ENCODE peak calls at places on chromosomes 6 and 20, in eight cellular contexts. L, A, C, E, I, D, P and V are unnamed samples.

GRCh38 chr6:54988576-54988975 is 142.0 kb downstream of the FAM83B start:
- DNase-seq in P (no peak), D (no peak), A (no peak), L (no peak), I (no peak), C (no peak), E (no peak), V (no peak)

GRCh38 chr6:105250523-105250922 is 70.7 kb upstream of the POPDC3 start:
- DNase-seq in C (no peak), D (no peak), P (no peak), L (no peak), A (no peak), E (no peak), I (no peak), V (no peak)

GRCh38 chr6:26105842-26106241 is 18.6 kb downstream of the HFE start:
- DNase-seq in L (no peak), D (no peak), I (no peak), P (no peak), C (no peak), E (no peak), A (no peak), V (no peak)

GRCh38 chr6:45423901-45424627 is 46.3 kb upstream of the SUPT3H start:
- DNase-seq in D (no peak), L (no peak), A (no peak), E (peak), C (peak), P (no peak), I (peak), V (peak)

GRCh38 chr20:46850416-46850815 is 44.2 kb upstream of the EYA2 start:
- DNase-seq in I (peak), E (no peak), D (no peak), C (no peak), A (no peak), L (no peak), P (no peak), V (no peak)

GRCh38 chr20:59752704-59753460 is 148.5 kb downstream of the PHACTR3 start:
- DNase-seq in D (no peak), A (no peak), L (no peak), E (no peak), I (peak), P (no peak), C (no peak), V (no peak)

GRCh38 chr6:160028487-160029275 is 59.8 kb downstream of the IGF2R start:
- DNase-seq in E (no peak), A (no peak), I (no peak), C (no peak), P (no peak), D (no peak), L (no peak), V (no peak)

GRCh38 chr6:109454483-109455160 is 950 bp downstream of the MICAL1 start:
- DNase-seq in I (peak), D (no peak), L (no peak), P (no peak), E (peak), A (no peak), C (peak), V (peak)

GRCh38 chr6:32375739-32376529 is 4.2 kb upstream of the TSBP1 start:
- DNase-seq in L (no peak), A (no peak), E (no peak), P (no peak), C (no peak), I (no peak), D (no peak), V (no peak)

GRCh38 chr6:54273214-54273820 is 34.9 kb upstream of the TINAG start:
- DNase-seq in L (no peak), C (no peak), D (no peak), A (no peak), P (no peak), I (no peak), E (no peak), V (no peak)

GRCh38 chr6:27892596-27893058 is 19.6 kb downstream of the OR2B2 start:
- DNase-seq in A (no peak), L (no peak), E (no peak), D (no peak), I (no peak), P (no peak), C (no peak), V (no peak)

GRCh38 chr6:75493400-75494064 is at the start of gene FILIP1:
- DNase-seq in D (no peak), P (no peak), I (peak), E (peak), L (no peak), C (peak), A (no peak), V (peak)

GRCh38 chr6:157107915-157108651 is 215.2 kb downstream of the TMEM242 start:
- DNase-seq in D (no peak), E (no peak), L (no peak), A (peak), C (no peak), I (no peak), P (no peak), V (no peak)

GRCh38 chr6:157985378-157986155 is 3.9 kb downstream of the SYNJ2 start:
- DNase-seq in C (no peak), L (no peak), I (no peak), A (no peak), D (peak), P (no peak), E (no peak), V (peak)

GRCh38 chr6:148617522-148617921 is 129.3 kb upstream of the UST start:
- DNase-seq in A (no peak), L (no peak), C (no peak), P (no peak), E (no peak), I (no peak), D (no peak), V (no peak)

GRCh38 chr6:41859356-41859755 is 35.8 kb downstream of the USP49 start:
- DNase-seq in L (no peak), A (no peak), C (no peak), D (no peak), P (no peak), I (no peak), E (no peak), V (no peak)

GRCh38 chr6:90493332-90493731 is 93.5 kb downstream of the MAP3K7 start:
- DNase-seq in D (no peak), L (no peak), I (no peak), A (no peak), C (no peak), P (no peak), E (no peak), V (no peak)

GRCh38 chr20:62804632-62805364 is at the start of gene OGFR:
- DNase-seq in A (no peak), E (peak), P (peak), C (peak), I (peak), L (no peak), D (no peak), V (peak)

GRCh38 chr6:11972806-11973205 is 39.3 kb upstream of the HIVEP1 start:
- DNase-seq in P (no peak), D (no peak), L (no peak), E (no peak), C (no peak), A (no peak), I (no peak), V (no peak)

GRCh38 chr6:127249619-127250018 is 17.0 kb upstream of the RNF146 start:
- DNase-seq in I (no peak), L (no peak), P (no peak), A (no peak), E (no peak), D (no peak), C (no peak), V (no peak)

GRCh38 chr20:58700823-58701222 is 8.2 kb downstream of the NPEPL1 start:
- DNase-seq in C (no peak), E (peak), L (no peak), P (no peak), I (peak), D (no peak), A (no peak), V (peak)

GRCh38 chr20:58699246-58700107 is 6.9 kb downstream of the NPEPL1 start:
- DNase-seq in E (peak), A (no peak), D (no peak), L (no peak), C (peak), I (peak), P (no peak), V (peak)

GRCh38 chr20:58698741-58699141 is 6.1 kb downstream of the NPEPL1 start:
- DNase-seq in I (peak), E (peak), C (peak), A (no peak), D (no peak), P (peak), L (no peak), V (peak)

GRCh38 chr20:58701431-58702160 is 9.0 kb downstream of the NPEPL1 start:
- DNase-seq in L (no peak), I (peak), E (peak), A (no peak), D (no peak), C (no peak), P (no peak), V (peak)

DNA sequence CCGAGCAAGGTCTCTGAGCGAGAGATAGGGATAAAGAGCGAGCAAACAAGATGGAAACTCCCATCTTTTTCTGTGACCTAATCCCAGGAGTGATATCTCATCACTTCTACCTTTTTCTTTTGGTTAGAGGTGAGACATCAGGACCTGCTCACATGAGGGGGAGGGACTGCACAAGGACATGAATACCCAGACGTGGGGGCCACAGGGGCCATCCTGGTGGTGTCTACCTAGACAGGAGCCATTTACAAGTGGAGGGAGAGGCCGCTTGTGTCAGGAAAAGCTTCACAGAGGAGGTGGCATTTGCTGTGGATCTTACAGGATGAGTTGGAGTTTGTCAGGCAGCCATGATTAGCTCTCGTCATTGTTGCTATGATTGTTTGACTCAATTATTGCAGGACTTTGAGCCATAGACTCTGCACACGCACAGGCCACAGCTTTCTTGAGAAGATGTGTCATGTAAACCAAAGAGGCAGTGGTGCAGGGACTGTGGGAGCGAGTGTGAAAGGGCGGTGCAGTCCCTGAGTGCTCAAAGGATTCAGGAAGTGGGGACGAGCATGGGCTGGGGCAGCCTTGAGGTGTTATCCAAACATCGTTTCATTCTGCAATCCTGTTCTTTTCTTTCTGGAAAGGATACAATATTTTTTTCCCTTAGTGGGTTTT is 7.7 kb downstream of the NPEPL1 start:
- DNase-seq in D (no peak), E (peak), C (peak), L (no peak), I (peak), P (no peak), A (no peak), V (peak)
- TF ChIP-seq EP300 in D (no peak), E (no peak), C (no peak), L (no peak), I (no peak), P (no peak), A (no peak), V (no peak)

DNA sequence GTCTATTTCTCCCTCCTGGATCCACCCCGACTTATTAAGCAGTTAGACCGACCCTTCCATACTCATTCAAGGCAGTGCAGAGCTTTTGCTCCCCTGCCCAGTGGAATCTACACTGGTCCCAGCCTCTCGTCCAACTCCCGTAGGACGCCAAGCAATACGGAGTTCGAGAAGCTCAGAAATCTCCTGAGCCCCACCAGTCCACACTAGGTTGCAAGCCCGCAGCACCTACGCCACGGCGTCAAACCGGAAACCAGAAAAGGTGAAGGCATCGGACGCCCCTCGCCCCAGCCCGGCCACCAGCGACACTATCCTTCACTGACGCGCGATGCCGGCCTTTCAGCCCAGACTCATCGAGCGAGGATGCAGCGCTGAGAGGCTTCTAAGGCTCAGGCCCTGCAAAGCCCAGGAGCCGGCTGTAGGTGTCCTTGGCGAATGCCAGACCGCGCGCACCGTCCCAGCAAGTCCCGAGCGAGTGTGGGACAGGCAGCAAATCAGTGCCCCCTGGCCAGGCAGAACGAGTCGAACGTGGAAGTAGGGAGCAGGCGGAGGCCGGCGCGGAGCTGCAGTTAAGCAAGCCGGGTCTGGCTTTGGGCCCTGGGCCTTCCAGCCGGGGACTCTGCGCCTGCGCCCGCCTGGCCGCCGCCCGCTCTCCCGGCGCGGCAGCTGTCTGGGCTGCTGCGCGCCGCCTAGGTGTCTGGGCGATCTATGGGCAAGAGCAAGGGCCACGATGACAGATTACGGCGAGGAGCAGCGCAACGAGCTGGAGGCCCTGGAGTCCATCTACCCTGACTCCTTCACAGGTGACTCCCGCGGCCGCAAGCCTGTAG is at the start of gene RWDD1:
- DNase-seq in L (peak), I (peak), P (peak), A (peak), E (peak), D (peak), C (peak), V (peak)
- H3K4me3 ChIP-seq in L (peak), I (peak), P (peak), A (peak), E (peak), D (peak), C (peak), V (peak)

DNA sequence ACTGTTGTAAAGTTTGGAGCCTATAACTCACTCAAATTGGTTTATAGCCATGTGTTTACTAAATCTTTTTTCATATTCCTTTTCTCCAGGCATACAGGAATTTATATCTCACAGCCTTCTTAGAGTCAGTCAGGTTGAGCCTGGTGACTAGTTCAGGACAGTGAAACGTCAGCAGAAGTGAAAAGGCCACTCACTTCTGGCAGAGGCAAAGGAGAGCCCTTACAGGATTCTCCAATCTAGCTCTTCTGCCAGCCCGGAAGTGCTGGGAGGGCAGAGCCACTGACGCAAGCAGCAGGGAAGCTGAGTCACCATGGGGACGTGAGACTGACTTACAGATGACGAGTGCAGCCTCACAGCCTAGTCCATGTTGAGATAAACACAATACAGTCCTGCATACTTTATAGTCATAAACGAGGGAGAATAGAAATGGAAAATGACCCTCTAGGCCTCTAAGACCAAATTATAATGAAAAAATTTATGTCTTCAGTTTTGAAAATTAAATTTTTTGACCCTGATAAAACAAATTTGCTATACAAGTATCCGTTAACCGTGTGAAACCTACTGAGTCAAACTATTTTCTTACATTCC is 1.3 kb downstream of the PXT1 start:
- DNase-seq in P (peak), E (peak), A (peak), D (peak), C (peak), L (peak), I (peak), V (peak)
- TF ChIP-seq POLR2A in P (peak), E (peak), A (no peak), D (peak), C (no peak), L (no peak), I (peak), V (peak)

DNA sequence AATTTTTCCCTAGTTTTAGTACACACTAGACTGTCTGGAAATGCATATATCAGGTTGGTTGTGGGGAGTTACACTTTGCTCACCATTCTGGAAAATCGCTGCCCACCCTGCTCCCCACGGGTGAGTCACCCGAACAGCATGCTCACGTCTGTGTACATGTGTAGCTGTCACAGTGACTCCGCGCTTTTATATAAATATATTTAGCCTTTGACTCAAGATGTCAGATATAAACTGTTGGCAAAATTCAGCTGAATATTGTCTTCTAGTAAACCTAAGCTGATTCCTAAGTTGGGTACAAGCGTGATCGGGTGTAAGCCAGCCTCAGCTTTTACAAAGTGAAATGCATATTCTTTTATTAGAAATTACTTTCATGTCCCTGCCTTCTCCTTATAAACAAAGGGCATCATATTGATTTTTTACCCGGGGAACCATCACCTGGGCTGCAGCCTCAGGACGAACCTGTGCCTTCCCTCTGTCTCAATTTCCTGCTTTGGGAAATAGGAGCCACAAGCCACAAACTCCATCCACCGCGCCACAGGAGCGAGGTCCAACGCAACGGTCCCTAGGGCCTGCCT is 4.3 kb downstream of the SDCBP2 start:
- DNase-seq in A (peak), C (peak), P (no peak), I (no peak), L (no peak), E (peak), D (no peak), V (peak)
- TF ChIP-seq EP300 in A (no peak), C (peak), P (no peak), I (no peak), L (no peak), E (no peak), D (no peak), V (no peak)